ENCODE peak calls at places on chromosomes 6 and 20, in four cellular contexts. V is fibroblast of pulmonary artery, Z is NB4, N is BJ. Y is an unnamed sample.

GRCh38 chr20:58148891-58149290 is 79.6 kb downstream of the ANKRD60 start:
- DNase-seq in Z (no peak), N (no peak), V (no peak), Y (no peak)

GRCh38 chr20:41734506-41734945 is 116.3 kb upstream of the CHD6 start:
- DNase-seq in Z (peak; percentile 47), N (no peak), V (peak; percentile 59), Y (no peak)

GRCh38 chr6:21739838-21740237 is 146.3 kb downstream of the SOX4 start:
- DNase-seq in N (no peak), V (no peak), Z (no peak), Y (no peak)

GRCh38 chr6:1052262-1052661 is 259.6 kb upstream of the FOXQ1 start:
- DNase-seq in Z (no peak), V (no peak), N (no peak), Y (no peak)

GRCh38 chr6:134247271-134247833 is 70.6 kb downstream of the SGK1 start:
- DNase-seq in N (no peak), Z (no peak), V (no peak), Y (no peak)

GRCh38 chr6:61833176-61833716 is 452.8 kb downstream of the KHDRBS2 start:
- DNase-seq in Z (no peak), V (no peak), N (no peak), Y (no peak)

GRCh38 chr20:63005862-63006564 is 751 bp downstream of the BHLHE23 start:
- DNase-seq in V (peak; percentile 14), N (no peak), Z (no peak), Y (no peak)

GRCh38 chr6:93017213-93017612 is 402.1 kb downstream of the EPHA7 start:
- DNase-seq in N (no peak), Z (peak; percentile 20), V (peak; percentile 6), Y (no peak)

GRCh38 chr20:46308258-46309157 is at the start of gene CDH22:
- DNase-seq in V (peak; percentile 43), N (no peak), Z (peak; percentile 60), Y (no peak)

GRCh38 chr6:97280766-97281165 is 2.2 kb downstream of the MMS22L start:
- DNase-seq in N (no peak), Z (no peak), V (no peak), Y (no peak)

GRCh38 chr6:17998003-17998402 is 10.6 kb upstream of the KIF13A start:
- DNase-seq in Z (peak; percentile 46), N (no peak), V (no peak), Y (no peak)

GRCh38 chr20:51945177-51945576 is 142.9 kb upstream of the SALL4 start:
- DNase-seq in N (no peak), V (no peak), Z (no peak), Y (no peak)

GRCh38 chr6:32109114-32109764 is at the start of gene TNXB:
- DNase-seq in Z (peak; percentile 37), V (no peak), N (no peak), Y (no peak)

GRCh38 chr6:44217332-44218143 is 812 bp downstream of the MYMX start:
- DNase-seq in Z (no peak), N (no peak), V (no peak), Y (no peak)

GRCh38 chr6:132690678-132691077 is 23.2 kb downstream of the VNN1 start:
- DNase-seq in N (no peak), V (no peak), Z (no peak), Y (no peak)

GRCh38 chr6:167782698-167783517 is 43.8 kb upstream of the AFDN start:
- DNase-seq in Z (no peak), V (no peak), N (no peak), Y (no peak)

GRCh38 chr6:159983641-159984080 is 14.8 kb downstream of the IGF2R start:
- DNase-seq in N (no peak), Z (peak; percentile 86), V (peak; percentile 64), Y (no peak)

GRCh38 chr20:45355209-45355608 is 7.0 kb upstream of the SDC4 start:
- DNase-seq in Z (no peak), N (no peak), V (peak; percentile 67), Y (no peak)

GRCh38 chr6:37732688-37733087 is 35.0 kb upstream of the MDGA1 start:
- DNase-seq in Z (no peak), N (no peak), V (no peak), Y (no peak)

GRCh38 chr20:49161428-49162152 is 26.5 kb downstream of the STAU1 start:
- DNase-seq in V (no peak), N (no peak), Z (no peak), Y (no peak)

GRCh38 chr6:38432479-38432878 is 207.2 kb downstream of the BTBD9 start:
- DNase-seq in Z (no peak), N (no peak), V (peak; percentile 6), Y (no peak)

GRCh38 chr6:28258877-28259777 is at the start of gene NKAPL:
- DNase-seq in N (no peak), V (peak; percentile 86), Z (no peak), Y (no peak)

GRCh38 chr6:21263531-21264287 is 329.8 kb upstream of the SOX4 start:
- DNase-seq in V (no peak), Z (peak; percentile 92), N (no peak), Y (no peak)

GRCh38 chr6:110875548-110876169 is 1.1 kb downstream of the AMD1 start:
- DNase-seq in N (no peak), V (no peak), Z (peak; percentile 76), Y (peak; percentile 73)

GRCh38 chr20:53448875-53449274 is 144.8 kb downstream of the ZNF217 start:
- DNase-seq in V (no peak), N (no peak), Z (no peak), Y (no peak)

GRCh38 chr6:166379800-166380199 is 2.9 kb downstream of the MPC1 start:
- DNase-seq in Z (no peak), V (no peak), N (no peak), Y (no peak)

GRCh38 chr6:47734826-47735481 is 36.6 kb downstream of the ADGRF4 start:
- DNase-seq in V (no peak), Z (no peak), N (no peak), Y (no peak)

GRCh38 chr6:47737406-47737805 is 39.0 kb downstream of the ADGRF4 start:
- DNase-seq in N (no peak), V (no peak), Z (no peak), Y (no peak)

GRCh38 chr6:47740714-47741113 is 41.1 kb upstream of the OPN5 start:
- DNase-seq in V (no peak), N (no peak), Z (no peak), Y (no peak)

GRCh38 chr6:47733879-47734558 is 35.6 kb downstream of the ADGRF4 start:
- DNase-seq in Z (peak; percentile 31), V (peak; percentile 21), N (no peak), Y (no peak)

DNA sequence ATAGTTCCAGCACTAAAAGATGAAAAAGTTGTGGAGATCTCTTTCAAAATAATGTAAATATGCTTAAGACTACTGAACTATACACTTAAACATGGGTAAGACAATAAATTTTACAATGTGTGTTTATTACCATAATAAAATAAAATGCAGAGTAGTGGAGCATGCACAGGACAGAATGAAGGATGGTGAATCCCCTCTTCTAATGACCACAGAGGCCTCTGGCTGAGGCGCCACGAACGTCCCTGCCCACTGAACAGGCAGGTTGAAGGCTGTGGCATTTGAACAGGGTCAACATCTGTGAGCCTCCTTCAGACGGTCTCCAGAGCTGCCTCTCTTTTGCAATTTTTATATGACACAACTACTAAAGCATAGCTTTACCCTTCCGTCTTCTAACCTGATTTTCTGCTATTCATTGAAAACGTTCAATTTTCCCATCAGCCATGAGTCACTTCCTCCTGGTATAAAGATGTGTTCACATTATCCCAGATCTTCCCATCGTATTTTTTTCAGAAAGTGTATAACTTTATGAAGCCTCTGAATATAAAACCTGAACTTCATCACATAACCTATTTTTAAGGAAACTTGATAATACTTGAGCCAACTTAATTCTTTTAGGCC is 37.8 kb downstream of the ADGRF4 start:
- DNase-seq in V (peak; percentile 26), N (no peak), Z (no peak), Y (no peak)
- TF ChIP-seq CTCF in V (no peak), N (no peak), Z (no peak), Y (no peak)

GRCh38 chr20:38153401-38153800 is 11.7 kb downstream of the TGM2 start:
- DNase-seq in N (no peak), V (no peak), Z (no peak), Y (no peak)
- TF ChIP-seq CTCF in N (no peak), V (no peak), Z (no peak), Y (no peak)

GRCh38 chr6:113181164-113181563 is 676.0 kb upstream of the MARCKS start:
- DNase-seq in N (no peak), V (no peak), Z (no peak), Y (no peak)

GRCh38 chr6:113184291-113184690 is 672.9 kb upstream of the MARCKS start:
- DNase-seq in V (peak; percentile 80), N (peak; percentile 92), Z (no peak), Y (no peak)

GRCh38 chr6:113185299-113185698 is 671.8 kb upstream of the MARCKS start:
- DNase-seq in Z (no peak), V (peak; percentile 29), N (no peak), Y (no peak)

GRCh38 chr6:113184736-113185135 is 672.4 kb upstream of the MARCKS start:
- DNase-seq in N (no peak), Z (no peak), V (peak; percentile 29), Y (no peak)

DNA sequence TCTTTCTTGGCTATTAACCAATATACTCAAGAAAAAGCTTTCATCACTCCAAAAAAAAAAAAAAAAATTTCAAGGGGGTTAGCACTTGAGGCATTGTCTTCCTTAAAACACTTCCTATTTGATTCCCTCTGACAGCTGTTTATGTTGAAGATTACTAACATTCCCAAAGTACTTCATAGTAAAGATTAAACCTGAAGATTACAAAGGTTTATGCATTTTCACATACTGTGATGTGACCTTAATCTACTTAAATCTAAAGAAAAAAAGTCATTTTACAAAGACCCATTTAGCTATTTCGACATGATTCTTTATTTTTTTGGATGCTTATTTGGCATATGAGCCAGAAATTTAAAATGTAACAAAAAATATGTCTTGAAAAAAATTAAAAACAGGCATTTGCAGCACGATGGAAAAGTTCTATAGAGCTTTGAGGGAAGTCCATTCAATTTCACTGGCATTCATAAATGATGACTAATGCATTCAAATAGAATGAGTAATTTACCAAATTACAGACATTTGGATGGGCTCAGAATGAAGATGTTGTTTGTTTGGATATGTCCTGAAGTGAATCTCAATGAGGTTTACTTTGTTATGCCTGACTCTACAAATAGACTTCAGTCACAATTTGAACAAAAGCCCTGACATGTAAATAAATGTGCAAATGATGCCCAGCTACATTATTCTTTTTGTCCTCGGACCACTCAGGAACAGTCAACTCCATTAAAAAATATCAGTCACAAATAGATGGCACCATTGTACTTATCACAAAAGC is 674.6 kb upstream of the MARCKS start:
- DNase-seq in N (peak; percentile 62), Z (no peak), V (peak; percentile 83), Y (no peak)
- TF ChIP-seq CTCF in N (no peak), Z (no peak), V (no peak), Y (no peak)

GRCh38 chr6:11241154-11241792 is 8.8 kb upstream of the NEDD9 start:
- DNase-seq in N (no peak), Z (no peak), V (no peak), Y (no peak)

GRCh38 chr6:11242709-11243108 is 10.2 kb upstream of the NEDD9 start:
- DNase-seq in N (peak; percentile 75), V (no peak), Z (no peak), Y (no peak)

GRCh38 chr6:11243861-11244260 is 11.4 kb upstream of the NEDD9 start:
- DNase-seq in N (no peak), V (no peak), Z (no peak), Y (no peak)

GRCh38 chr6:11244387-11245126 is 12.1 kb upstream of the NEDD9 start:
- DNase-seq in Z (no peak), N (no peak), V (no peak), Y (no peak)

GRCh38 chr6:11241793-11242201 is 9.3 kb upstream of the NEDD9 start:
- DNase-seq in Z (no peak), V (peak; percentile 63), N (no peak), Y (no peak)
- TF ChIP-seq CTCF in Z (no peak), V (peak; percentile 75), N (peak; percentile 66), Y (peak; percentile 70)

Y was measured in type B pancreatic cell.